ENCODE peak calls at places on chromosomes 5 and 9, in five cellular contexts. O, V, P, C and W are unnamed samples.

GRCh38 chr5:68196876-68197275 is 18.7 kb upstream of the PIK3R1 start:
- DNase-seq in O (no peak), V (no peak), P (no peak), C (no peak), W (no peak)

GRCh38 chr5:172423379-172424110 is 30.8 kb downstream of the SH3PXD2B start:
- DNase-seq in O (no peak), V (peak; percentile 62), P (no peak), C (no peak), W (no peak)

GRCh38 chr5:57010786-57011185 is 58.9 kb upstream of the MIER3 start:
- DNase-seq in O (peak; percentile 60), V (no peak), P (no peak), C (no peak), W (no peak)

GRCh38 chr5:175378444-175379028 is 65.4 kb downstream of the DRD1 start:
- DNase-seq in O (no peak), V (peak; percentile 84), P (peak; percentile 96), C (peak; percentile 32), W (peak; percentile 97)

GRCh38 chr9:118455781-118456180 is 751.6 kb downstream of the TLR4 start:
- DNase-seq in O (no peak), V (no peak), P (no peak), C (no peak), W (no peak)

GRCh38 chr5:133707629-133708028 is 95.3 kb upstream of the FSTL4 start:
- DNase-seq in O (no peak), V (no peak), P (no peak), C (no peak), W (no peak)

GRCh38 chr5:32522429-32523143 is 62.8 kb upstream of the SUB1 start:
- DNase-seq in O (no peak), V (no peak), P (no peak), C (no peak), W (no peak)

GRCh38 chr5:7856855-7857254 is 5.9 kb upstream of the CFAP90 start:
- DNase-seq in O (no peak), V (no peak), P (peak; percentile 67), C (no peak), W (no peak)

GRCh38 chr5:159782995-159783300 is 133.3 kb upstream of the ADRA1B start:
- DNase-seq in O (no peak), V (no peak), P (no peak), C (no peak), W (no peak)

GRCh38 chr5:8851101-8851500 is 694.8 kb downstream of the SEMA5A start:
- DNase-seq in O (no peak), V (no peak), P (no peak), C (no peak), W (no peak)

GRCh38 chr9:129649726-129650679 is 8.1 kb upstream of the ASB6 start:
- DNase-seq in O (no peak), V (no peak), P (no peak), C (no peak), W (no peak)

GRCh38 chr5:154945695-154946301 is 4.9 kb downstream of the MRPL22 start:
- DNase-seq in O (no peak), V (peak; percentile 28), P (no peak), C (no peak), W (no peak)

GRCh38 chr9:112249277-112249676 is 74.2 kb upstream of the SUSD1 start:
- DNase-seq in O (no peak), V (peak; percentile 6), P (no peak), C (no peak), W (peak; percentile 39)

GRCh38 chr9:120902824-120903608 is 23.6 kb downstream of the TRAF1 start:
- DNase-seq in O (no peak), V (no peak), P (no peak), C (no peak), W (no peak)

GRCh38 chr5:10199700-10200099 is 50.0 kb downstream of the ATPSCKMT start:
- DNase-seq in O (no peak), V (no peak), P (no peak), C (no peak), W (no peak)

GRCh38 chr9:35510745-35511428 is 21.0 kb downstream of the RUSC2 start:
- DNase-seq in O (no peak), V (peak; percentile 79), P (no peak), C (peak; percentile 91), W (peak; percentile 61)

GRCh38 chr9:24698864-24699518 is 153.3 kb upstream of the IZUMO3 start:
- DNase-seq in O (no peak), V (no peak), P (no peak), C (no peak), W (no peak)

GRCh38 chr5:142578161-142578830 is 107.6 kb downstream of the FGF1 start:
- DNase-seq in O (no peak), V (no peak), P (no peak), C (no peak), W (peak; percentile 32)

GRCh38 chr9:91303741-91304140 is 58.0 kb downstream of the AUH start:
- DNase-seq in O (no peak), V (no peak), P (no peak), C (no peak), W (no peak)

GRCh38 chr9:4714266-4715016 is 26.6 kb downstream of the AK3 start:
- DNase-seq in O (no peak), V (no peak), P (peak; percentile 58), C (peak; percentile 11), W (no peak)

GRCh38 chr5:125394661-125395280 is 648.3 kb upstream of the ZNF608 start:
- DNase-seq in O (no peak), V (no peak), P (no peak), C (no peak), W (peak; percentile 79)

GRCh38 chr5:15010936-15011335 is 139.4 kb upstream of the ANKH start:
- DNase-seq in O (no peak), V (no peak), P (no peak), C (no peak), W (no peak)

GRCh38 chr5:167393328-167393727 is 898.1 kb upstream of the WWC1 start:
- DNase-seq in O (no peak), V (no peak), P (no peak), C (no peak), W (no peak)

GRCh38 chr5:161966544-161966943 is 101.0 kb upstream of the GABRG2 start:
- DNase-seq in O (no peak), V (no peak), P (peak; percentile 27), C (no peak), W (peak; percentile 1)

GRCh38 chr5:176536132-176536901 is 885 bp downstream of the RNF44 start:
- DNase-seq in O (peak; percentile 96), V (peak; percentile 59), P (peak; percentile 83), C (no peak), W (peak; percentile 49)

GRCh38 chr5:176535655-176536131 is 1.5 kb downstream of the RNF44 start:
- DNase-seq in O (no peak), V (no peak), P (no peak), C (no peak), W (no peak)

GRCh38 chr5:176534640-176535039 is 2.6 kb downstream of the RNF44 start:
- DNase-seq in O (no peak), V (no peak), P (no peak), C (no peak), W (no peak)

GRCh38 chr5:176533894-176534611 is 3.1 kb downstream of the RNF44 start:
- DNase-seq in O (no peak), V (peak; percentile 51), P (no peak), C (no peak), W (no peak)

GRCh38 chr5:176535101-176535654 is 2.0 kb downstream of the RNF44 start:
- DNase-seq in O (no peak), V (no peak), P (no peak), C (no peak), W (no peak)
- H3K27ac ChIP-seq in O (peak overlapping the region; percentile 99), V (peak overlapping the region; percentile 97), P (peak overlapping the region; percentile 98), C (no peak overlapping the region), W (peak overlapping the region; percentile 91)

DNA sequence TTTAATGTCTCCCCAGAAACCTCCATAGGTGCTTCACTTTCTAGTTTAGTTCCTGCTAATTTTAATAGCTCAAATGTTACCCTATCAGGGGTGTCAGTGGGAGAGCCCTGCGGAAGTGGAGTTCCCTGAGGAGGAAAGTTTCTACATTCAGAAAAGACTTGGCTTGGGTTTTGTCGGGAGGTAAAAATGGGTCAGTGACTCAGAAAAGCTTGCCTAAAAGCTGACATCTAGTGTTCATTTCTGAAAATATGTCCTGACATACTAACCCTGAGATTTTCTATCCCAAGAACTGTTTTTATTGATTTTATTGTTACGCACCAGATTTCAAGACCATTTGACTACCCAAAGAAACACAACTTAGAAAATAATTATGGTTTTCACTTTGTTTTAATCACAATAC is 40.9 kb upstream of the GLDC start:
- DNase-seq in O (no peak), V (no peak), P (no peak), C (no peak), W (no peak)
- TF ChIP-seq CTCF in O (peak; percentile 9), V (peak; percentile 57), P (peak; percentile 26), C (peak; percentile 39), W (peak; percentile 65)

GRCh38 chr5:115345344-115345743 is 48.9 kb upstream of the CCDC112 start:
- DNase-seq in O (no peak), V (no peak), P (no peak), C (no peak), W (no peak)
- H3K27ac ChIP-seq in O (no peak overlapping the region), V (no peak overlapping the region), P (no peak overlapping the region), C (no peak overlapping the region), W (no peak overlapping the region)

DNA sequence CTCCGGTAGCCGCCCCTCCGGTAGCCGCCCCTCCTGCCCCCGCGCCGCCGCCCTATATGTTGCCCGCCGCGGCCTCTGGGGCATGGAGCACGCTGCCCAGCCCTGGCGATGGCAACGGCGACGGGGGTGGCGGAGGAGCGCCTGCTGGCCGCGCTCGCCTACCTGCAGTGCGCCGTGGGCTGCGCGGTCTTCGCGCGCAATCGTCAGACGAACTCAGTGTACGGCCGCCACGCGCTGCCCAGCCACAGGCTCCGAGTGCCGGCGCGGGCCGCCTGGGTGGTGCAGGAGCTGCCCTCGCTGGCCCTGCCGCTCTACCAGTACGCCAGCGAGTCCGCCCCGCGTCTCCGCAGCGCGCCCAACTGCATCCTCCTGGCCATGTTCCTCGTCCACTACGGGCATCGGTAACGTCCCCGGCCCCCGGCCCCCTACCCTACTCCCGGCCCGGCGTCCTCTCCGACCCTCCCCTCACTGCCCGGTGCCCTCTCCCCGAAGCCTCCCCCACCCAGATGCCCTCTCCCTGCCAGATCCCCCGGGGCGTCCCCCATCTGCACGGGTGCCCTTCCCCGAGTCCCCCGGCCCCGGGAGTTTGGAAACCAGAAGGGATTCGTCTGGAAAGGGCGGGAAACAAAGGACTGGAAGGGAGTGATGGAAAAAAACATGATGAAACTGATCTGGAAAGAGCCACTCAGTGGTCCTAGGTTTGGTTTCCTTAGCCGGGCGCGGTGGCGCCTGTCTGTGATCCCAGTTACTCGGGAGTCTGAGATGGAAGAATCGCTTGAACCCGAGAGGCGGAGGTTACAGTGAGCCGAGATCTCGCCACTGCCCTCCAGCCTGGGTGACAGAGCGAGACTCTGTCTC is 458 bp downstream of the SRD5A1 start:
- DNase-seq in O (no peak), V (peak; percentile 22), P (peak; percentile 51), C (no peak), W (peak; percentile 7)
- TF ChIP-seq CTCF in O (peak; percentile 8), V (no peak), P (no peak), C (no peak), W (no peak)

GRCh38 chr5:111932207-111932606 is 175.2 kb upstream of the NREP start:
- DNase-seq in O (no peak), V (no peak), P (no peak), C (no peak), W (no peak)
- H3K27ac ChIP-seq in O (no peak overlapping the region), V (no peak overlapping the region), P (no peak overlapping the region), C (no peak overlapping the region), W (no peak overlapping the region)